ENCODE peak calls at places on chromosome 3, in ten cellular contexts. S, A, F, W, P, N, M, Q, H and G are unnamed samples.

GRCh38 chr3:136120373-136121348 is 75.5 kb downstream of the MSL2 start:
- DNase-seq in S (peak; percentile 68), A (no peak), F (no peak), W (no peak), P (peak; percentile 12), N (no peak), M (no peak), Q (peak; percentile 85), H (no peak), G (no peak)

GRCh38 chr3:142374687-142375086 is 73.2 kb downstream of the XRN1 start:
- DNase-seq in S (no peak), A (no peak), F (no peak), W (no peak), P (no peak), N (no peak), M (no peak), Q (no peak), H (no peak), G (no peak)

GRCh38 chr3:55569033-55569518 is 82.0 kb upstream of the WNT5A start:
- DNase-seq in S (no peak), A (no peak), F (no peak), W (no peak), P (no peak), N (no peak), M (no peak), Q (no peak), H (no peak), G (no peak)

GRCh38 chr3:48034000-48034516 is 17.8 kb upstream of the MAP4 start:
- DNase-seq in S (peak; percentile 86), A (no peak), F (no peak), W (no peak), P (peak; percentile 86), N (peak; percentile 33), M (no peak), Q (no peak), H (no peak), G (no peak)

GRCh38 chr3:37793889-37794591 is 67.6 kb upstream of the CTDSPL start:
- DNase-seq in S (no peak), A (no peak), F (no peak), W (no peak), P (no peak), N (no peak), M (no peak), Q (no peak), H (no peak), G (no peak)

GRCh38 chr3:72338942-72339749 is 509.1 kb downstream of the SHQ1 start:
- DNase-seq in S (peak; percentile 90), A (peak; percentile 82), F (no peak), W (no peak), P (peak; percentile 97), N (no peak), M (no peak), Q (no peak), H (peak; percentile 79), G (no peak)

GRCh38 chr3:78604328-78604727 is 1163.5 kb downstream of the ROBO1 start:
- DNase-seq in S (peak; percentile 86), A (no peak), F (no peak), W (no peak), P (peak; percentile 80), N (no peak), M (no peak), Q (no peak), H (no peak), G (no peak)

GRCh38 chr3:31639828-31640227 is 107.1 kb downstream of the STT3B start:
- DNase-seq in S (no peak), A (no peak), F (no peak), W (no peak), P (no peak), N (no peak), M (no peak), Q (no peak), H (no peak), G (no peak)

GRCh38 chr3:182183716-182184430 is 472.1 kb downstream of the SOX2 start:
- DNase-seq in S (no peak), A (no peak), F (no peak), W (no peak), P (no peak), N (no peak), M (no peak), Q (peak; percentile 95), H (no peak), G (no peak)

GRCh38 chr3:151075869-151076573 is 9.4 kb upstream of the MED12L start:
- DNase-seq in S (no peak), A (no peak), F (no peak), W (no peak), P (no peak), N (no peak), M (no peak), Q (no peak), H (no peak), G (no peak)

GRCh38 chr3:14771593-14772497 is 46.9 kb upstream of the FGD5 start:
- DNase-seq in S (no peak), A (peak; percentile 48), F (no peak), W (peak; percentile 8), P (no peak), N (peak; percentile 10), M (no peak), Q (no peak), H (no peak), G (peak; percentile 3)

GRCh38 chr3:14768881-14769280 is 49.9 kb upstream of the FGD5 start:
- DNase-seq in S (no peak), A (no peak), F (no peak), W (peak; percentile 6), P (no peak), N (no peak), M (no peak), Q (no peak), H (no peak), G (no peak)

GRCh38 chr3:14772533-14773138 is 46.1 kb upstream of the FGD5 start:
- DNase-seq in S (no peak), A (no peak), F (no peak), W (peak; percentile 5), P (no peak), N (no peak), M (no peak), Q (no peak), H (no peak), G (peak; percentile 1)

GRCh38 chr3:14769531-14770325 is 49.0 kb upstream of the FGD5 start:
- DNase-seq in S (no peak), A (no peak), F (no peak), W (peak; percentile 6), P (no peak), N (peak; percentile 11), M (no peak), Q (no peak), H (no peak), G (peak; percentile 1)

GRCh38 chr3:14770591-14770990 is 48.2 kb upstream of the FGD5 start:
- DNase-seq in S (no peak), A (no peak), F (no peak), W (peak; percentile 7), P (no peak), N (peak; percentile 12), M (no peak), Q (no peak), H (no peak), G (no peak)
- H3K27ac ChIP-seq in S (no peak overlapping the region), A (no peak overlapping the region), F (no peak overlapping the region), W (no peak overlapping the region), P (no peak overlapping the region), N (no peak overlapping the region), M (no peak overlapping the region), Q (no peak overlapping the region), H (no peak overlapping the region), G (no peak overlapping the region)

GRCh38 chr3:66971245-66971644 is 26.9 kb upstream of the KBTBD8 start:
- DNase-seq in S (no peak), A (no peak), F (no peak), W (no peak), P (no peak), N (no peak), M (no peak), Q (no peak), H (no peak), G (no peak)

GRCh38 chr3:66971891-66972551 is 26.1 kb upstream of the KBTBD8 start:
- DNase-seq in S (peak; percentile 85), A (peak; percentile 62), F (peak; percentile 55), W (peak; percentile 72), P (peak; percentile 70), N (peak; percentile 69), M (peak; percentile 85), Q (peak; percentile 63), H (peak; percentile 72), G (peak; percentile 58)
- H3K4me3 ChIP-seq in S (no peak overlapping the region), A (peak overlapping the region; percentile 17), F (peak overlapping the region; percentile 70), W (peak overlapping the region; percentile 13), P (peak overlapping the region; percentile 26), N (peak overlapping the region; percentile 24), M (peak overlapping the region; percentile 32), Q (peak overlapping the region; percentile 29), H (peak overlapping the region; percentile 54), G (peak overlapping the region; percentile 42)

GRCh38 chr3:193775421-193776077 is 182.5 kb downstream of the OPA1 start:
- DNase-seq in S (no peak), A (no peak), F (no peak), W (no peak), P (no peak), N (no peak), M (peak; percentile 34), Q (no peak), H (no peak), G (no peak)

GRCh38 chr3:193773266-193774183 is 180.5 kb downstream of the OPA1 start:
- DNase-seq in S (peak; percentile 22), A (no peak), F (no peak), W (no peak), P (no peak), N (no peak), M (no peak), Q (no peak), H (no peak), G (no peak)

GRCh38 chr3:193774272-193774915 is 181.4 kb downstream of the OPA1 start:
- DNase-seq in S (no peak), A (no peak), F (no peak), W (no peak), P (no peak), N (no peak), M (no peak), Q (no peak), H (no peak), G (no peak)

GRCh38 chr3:193776626-193777025 is 183.6 kb downstream of the OPA1 start:
- DNase-seq in S (no peak), A (no peak), F (no peak), W (no peak), P (no peak), N (no peak), M (no peak), Q (no peak), H (no peak), G (no peak)

DNA sequence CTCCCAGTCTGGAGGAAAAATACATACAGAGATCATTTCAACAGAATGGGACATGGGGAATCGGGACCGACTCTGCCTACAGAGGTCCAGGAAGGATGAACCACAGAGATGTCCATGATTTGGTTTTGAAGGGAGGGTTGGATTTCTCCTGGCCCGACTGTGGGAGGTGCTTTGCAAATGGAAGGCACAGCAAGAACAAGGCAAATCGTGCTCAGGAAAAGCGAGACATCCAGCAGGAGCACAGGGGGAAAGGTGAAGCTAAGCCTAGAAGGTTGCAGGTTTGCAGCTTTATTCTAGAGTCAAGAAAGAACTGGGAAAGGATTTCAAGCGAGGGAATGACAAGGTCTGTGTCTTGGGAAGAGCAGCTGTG is 181.9 kb downstream of the OPA1 start:
- DNase-seq in S (no peak), A (no peak), F (no peak), W (no peak), P (no peak), N (no peak), M (no peak), Q (no peak), H (no peak), G (no peak)
- H3K27me3 ChIP-seq in S (no peaks in the 10 kb centered on the region), A (no peaks in the 10 kb centered on the region), F (no peaks in the 10 kb centered on the region), W (no peaks in the 10 kb centered on the region), P (peaks cover 66% of the 10 kb centered on the region), N (peaks cover 31% of the 10 kb centered on the region), M (no peaks in the 10 kb centered on the region), Q (no peaks in the 10 kb centered on the region), H (no peaks in the 10 kb centered on the region), G (peaks cover 51% of the 10 kb centered on the region)

GRCh38 chr3:170714562-170715535 is 129.0 kb upstream of the SLC7A14 start:
- DNase-seq in S (peak; percentile 41), A (no peak), F (no peak), W (no peak), P (peak; percentile 88), N (no peak), M (no peak), Q (no peak), H (no peak), G (no peak)
- H3K27ac ChIP-seq in S (no peak overlapping the region), A (no peak overlapping the region), F (no peak overlapping the region), W (no peak overlapping the region), P (peak overlapping the region; percentile 33), N (peak overlapping the region; percentile 80), M (no peak overlapping the region), Q (no peak overlapping the region), H (no peak overlapping the region), G (no peak overlapping the region)